ENCODE peak calls at places on chromosomes 2 and 18, in six cellular contexts. Q is ovary, B is adrenal gland, D is brain microvascular endothelial cell, L is PC-3, S is aorta. C is an unnamed sample.

GRCh38 chr2:8442833-8443486 is 238.9 kb upstream of the ID2 start:
- DNase-seq in S (no peak), D (no peak), B (no peak), Q (no peak), L (no peak), C (no peak)

GRCh38 chr2:70807102-70807827 is 13.1 kb downstream of the CLEC4F start:
- DNase-seq in B (no peak), L (no peak), D (no peak), Q (no peak), S (no peak), C (no peak)

GRCh38 chr2:23637011-23637778 is 252.2 kb downstream of the KLHL29 start:
- DNase-seq in Q (no peak), L (no peak), S (peak; percentile 66), B (no peak), D (peak; percentile 62), C (no peak)

GRCh38 chr2:189821953-189822748 is 37.9 kb downstream of the PMS1 start:
- DNase-seq in L (no peak), B (no peak), Q (no peak), S (no peak), D (peak; percentile 38), C (no peak)

GRCh38 chr2:207854484-207855386 is 85.0 kb upstream of the FZD5 start:
- DNase-seq in L (no peak), B (no peak), D (peak; percentile 27), Q (no peak), S (no peak), C (no peak)

GRCh38 chr2:164913640-164914346 is 41.5 kb downstream of the SLC38A11 start:
- DNase-seq in L (peak; percentile 23), B (no peak), S (no peak), D (peak; percentile 29), Q (no peak), C (no peak)

GRCh38 chr2:240875228-240876034 is 6.8 kb downstream of the AGXT start:
- DNase-seq in Q (no peak), S (peak; percentile 41), B (no peak), L (no peak), D (no peak), C (no peak)

GRCh38 chr2:54903736-54904554 is 146.3 kb downstream of the RTN4 start:
- DNase-seq in Q (no peak), B (peak; percentile 50), S (peak; percentile 78), D (peak; percentile 98), L (peak; percentile 98), C (no peak)

GRCh38 chr2:64562148-64562784 is 38.1 kb downstream of the AFTPH start:
- DNase-seq in Q (no peak), D (no peak), S (no peak), L (peak; percentile 71), B (no peak), C (no peak)

GRCh38 chr2:86622409-86622877 is 1.2 kb downstream of the RNF103 start:
- DNase-seq in L (peak; percentile 40), S (peak; percentile 64), B (peak; percentile 46), D (no peak), Q (no peak), C (peak; percentile 78)

GRCh38 chr2:109143214-109144187 is 14.5 kb downstream of the SH3RF3 start:
- DNase-seq in L (no peak), S (no peak), B (no peak), Q (no peak), D (no peak), C (no peak)

GRCh38 chr2:231604101-231604684 is 11.5 kb downstream of the TEX44 start:
- DNase-seq in D (no peak), S (no peak), B (no peak), L (no peak), Q (peak; percentile 69), C (peak; percentile 85)

GRCh38 chr2:146837857-146838256 is 1007.0 kb upstream of the ACVR2A start:
- DNase-seq in B (no peak), D (no peak), S (no peak), L (peak; percentile 95), Q (no peak), C (no peak)

GRCh38 chr18:69455120-69455519 is 54.4 kb downstream of the DOK6 start:
- DNase-seq in B (no peak), Q (no peak), S (no peak), D (no peak), L (no peak), C (no peak)

GRCh38 chr2:165251361-165251760 is 12.1 kb downstream of the SCN2A start:
- DNase-seq in Q (no peak), S (no peak), L (peak; percentile 34), B (no peak), D (peak; percentile 11), C (no peak)

GRCh38 chr18:48061781-48062570 is 131.5 kb upstream of the SMAD2 start:
- DNase-seq in Q (no peak), S (no peak), D (no peak), B (no peak), L (no peak), C (no peak)

GRCh38 chr2:222715729-222716128 is 44.3 kb downstream of the MOGAT1 start:
- DNase-seq in D (no peak), S (no peak), Q (no peak), L (no peak), B (no peak), C (no peak)

GRCh38 chr2:61247204-61247812 is 85.3 kb downstream of the C2orf74 start:
- DNase-seq in Q (no peak), B (no peak), D (peak; percentile 15), L (no peak), S (no peak), C (no peak)

GRCh38 chr2:11500702-11501303 is 33.0 kb upstream of the GREB1 start:
- DNase-seq in Q (no peak), L (no peak), D (no peak), B (no peak), S (no peak), C (no peak)
- H3K4me3 ChIP-seq in Q (no peak overlapping the region), L (no peak overlapping the region), D (no peak overlapping the region), B (no peak overlapping the region), S (no peak overlapping the region), C (no peak overlapping the region)

DNA sequence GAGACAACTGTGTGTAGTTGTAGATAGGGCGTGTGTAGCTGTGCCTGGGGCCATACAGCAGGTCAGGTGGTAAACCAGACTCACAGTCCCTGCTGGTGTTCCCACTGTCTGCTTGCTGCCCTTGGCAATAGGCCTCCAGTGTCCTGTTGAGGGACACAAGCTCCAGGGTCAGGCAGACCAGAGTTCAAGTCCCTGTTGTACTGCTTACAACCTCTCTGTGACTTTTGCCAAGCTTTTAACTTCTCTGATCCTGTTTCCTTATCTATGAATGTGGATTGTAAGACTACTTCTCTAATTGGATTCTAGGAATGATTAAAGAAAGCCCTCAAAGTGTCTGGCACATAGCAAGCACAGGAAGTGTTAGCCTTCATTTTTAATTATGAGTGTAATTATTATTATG is 68.6 kb downstream of the MERTK start:
- DNase-seq in B (no peak), L (no peak), D (no peak), Q (no peak), S (no peak), C (no peak)
- H3K27ac ChIP-seq in B (peak overlapping the region; percentile 55), L (no peak overlapping the region), D (no peak overlapping the region), Q (no peak overlapping the region), S (peak overlapping the region; percentile 49), C (peak overlapping the region; percentile 55)

GRCh38 chr2:176555781-176556180 is 286.5 kb downstream of the MTX2 start:
- DNase-seq in B (no peak), Q (no peak), S (no peak), D (no peak), L (peak; percentile 48), C (no peak)

GRCh38 chr2:176554107-176555048 is 285.1 kb downstream of the MTX2 start:
- DNase-seq in S (peak; percentile 43), B (peak; percentile 33), D (peak; percentile 30), Q (peak; percentile 34), L (peak; percentile 85), C (no peak)

GRCh38 chr2:176552456-176553135 is 283.4 kb downstream of the MTX2 start:
- DNase-seq in L (peak; percentile 67), S (peak; percentile 36), Q (no peak), B (peak; percentile 46), D (peak; percentile 17), C (no peak)

GRCh38 chr2:176555112-176555511 is 285.9 kb downstream of the MTX2 start:
- DNase-seq in S (no peak), Q (no peak), D (no peak), B (no peak), L (no peak), C (no peak)

GRCh38 chr2:176553685-176554106 is 284.5 kb downstream of the MTX2 start:
- DNase-seq in B (peak; percentile 82), D (peak; percentile 14), Q (peak; percentile 65), S (peak; percentile 79), L (peak; percentile 69), C (peak; percentile 79)
- H3K4me3 ChIP-seq in B (no peak overlapping the region), D (peak overlapping the region; percentile 60), Q (peak overlapping the region; percentile 38), S (peak overlapping the region; percentile 27), L (peak overlapping the region; percentile 72), C (peak overlapping the region; percentile 73)

GRCh38 chr2:47034973-47035609 is 119.5 kb upstream of the MCFD2 start:
- DNase-seq in D (no peak), Q (no peak), L (no peak), S (peak; percentile 85), B (peak; percentile 73), C (no peak)
- H3K27ac ChIP-seq in D (peak overlapping the region; percentile 98), Q (peak overlapping the region; percentile 50), L (peak overlapping the region; percentile 96), S (peak overlapping the region; percentile 86), B (peak overlapping the region; percentile 98), C (peak overlapping the region; percentile 91)

DNA sequence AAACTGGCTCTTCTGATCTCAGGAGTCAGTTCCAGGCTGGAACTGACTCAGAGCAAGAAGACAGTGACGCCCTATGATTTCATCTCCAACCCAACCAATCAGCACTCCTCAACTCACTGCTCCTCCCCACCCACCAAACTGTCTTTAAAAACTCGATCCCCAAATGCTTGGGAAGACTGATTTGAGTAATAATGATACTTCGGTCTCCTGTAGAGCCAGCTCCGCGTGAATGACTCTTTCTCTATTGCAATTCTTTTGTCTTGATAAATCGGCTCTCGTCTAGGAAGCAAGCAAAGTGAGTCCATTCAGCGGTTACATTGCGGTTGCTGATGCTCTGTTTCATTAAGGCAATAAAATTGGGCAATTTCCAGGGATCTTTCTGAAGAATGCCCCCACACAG is 1025.3 kb upstream of the CNTNAP5 start:
- DNase-seq in Q (no peak), L (no peak), D (no peak), S (no peak), B (no peak), C (no peak)
- H3K4me3 ChIP-seq in Q (no peak overlapping the region), L (no peak overlapping the region), D (no peak overlapping the region), S (no peak overlapping the region), B (no peak overlapping the region), C (no peak overlapping the region)

GRCh38 chr2:105321875-105322646 is 7.5 kb downstream of the TGFBRAP1 start:
- DNase-seq in D (no peak), Q (no peak), S (no peak), B (no peak), L (no peak), C (no peak)

GRCh38 chr2:105327690-105328089 is 1.8 kb downstream of the TGFBRAP1 start:
- DNase-seq in Q (no peak), S (no peak), L (peak; percentile 43), D (no peak), B (no peak), C (no peak)

GRCh38 chr2:105323117-105323516 is 6.4 kb downstream of the TGFBRAP1 start:
- DNase-seq in B (no peak), S (peak; percentile 38), L (no peak), D (no peak), Q (no peak), C (no peak)

GRCh38 chr2:105325389-105325963 is 4.1 kb downstream of the TGFBRAP1 start:
- DNase-seq in Q (no peak), L (peak; percentile 61), D (peak; percentile 56), B (no peak), S (no peak), C (no peak)

GRCh38 chr2:105324732-105325131 is 4.8 kb downstream of the TGFBRAP1 start:
- DNase-seq in Q (no peak), L (no peak), D (peak; percentile 82), B (no peak), S (no peak), C (no peak)
- H3K27ac ChIP-seq in Q (no peak overlapping the region), L (peak overlapping the region; percentile 33), D (peak overlapping the region; percentile 92), B (peak overlapping the region; percentile 25), S (no peak overlapping the region), C (no peak overlapping the region)

GRCh38 chr2:157172866-157173578 is 84.5 kb upstream of the GALNT5 start:
- DNase-seq in S (no peak), Q (no peak), L (no peak), D (peak; percentile 58), B (no peak), C (no peak)
- H3K4me3 ChIP-seq in S (no peak overlapping the region), Q (no peak overlapping the region), L (no peak overlapping the region), D (no peak overlapping the region), B (no peak overlapping the region), C (no peak overlapping the region)